ENCODE peak calls at places on chromosome 1, in nine cellular contexts. Y is fibroblast of gingiva; F is CD4-positive, CD25-positive, alpha-beta regulatory T cell; P is uterus; S is germinal center; O is NCI-H2029; B is left lobe of liver; Z is astrocyte of the spinal cord; N is RCC 7860. W is an unnamed sample.

GRCh38 chr1:93631626-93632365 is 49.8 kb downstream of the BCAR3 start:
- DNase-seq in Y (peak; percentile 29), F (no peak), P (no peak), S (no peak), O (no peak), B (no peak), Z (no peak), N (no peak), W (no peak)

GRCh38 chr1:25795955-25796806 is 3.8 kb upstream of the SELENON start:
- DNase-seq in Y (no peak), F (no peak), P (no peak), S (no peak), O (peak; percentile 79), B (no peak), Z (no peak), N (no peak), W (no peak)

GRCh38 chr1:153534933-153535663 is 693 bp downstream of the S100A6 start:
- DNase-seq in Y (peak; percentile 79), F (no peak), P (peak; percentile 81), S (no peak), O (no peak), B (no peak), Z (peak; percentile 34), N (peak; percentile 34), W (no peak)

GRCh38 chr1:156406229-156406628 is 37.2 kb downstream of the RHBG start:
- DNase-seq in Y (no peak), F (no peak), P (no peak), S (no peak), O (no peak), B (no peak), Z (no peak), N (no peak), W (no peak)

GRCh38 chr1:40438391-40439015 is 11.8 kb upstream of the ZFP69B start:
- DNase-seq in Y (peak; percentile 13), F (peak; percentile 33), P (no peak), S (peak; percentile 70), O (peak; percentile 75), B (no peak), Z (peak; percentile 15), N (no peak), W (no peak)

GRCh38 chr1:61082336-61083013 is at the start of gene NFIA:
- DNase-seq in Y (peak; percentile 74), F (no peak), P (peak; percentile 53), S (peak; percentile 29), O (peak; percentile 88), B (peak; percentile 82), Z (peak; percentile 66), N (peak; percentile 49), W (peak; percentile 64)

GRCh38 chr1:235513495-235514366 is 9.5 kb upstream of the B3GALNT2 start:
- DNase-seq in Y (peak; percentile 52), F (peak; percentile 56), P (peak; percentile 37), S (peak; percentile 44), O (peak; percentile 44), B (no peak), Z (peak; percentile 77), N (peak; percentile 57), W (no peak)

GRCh38 chr1:214165850-214166374 is 115.0 kb upstream of the SMYD2 start:
- DNase-seq in Y (no peak), F (no peak), P (no peak), S (no peak), O (no peak), B (no peak), Z (no peak), N (no peak), W (no peak)

GRCh38 chr1:151831256-151831591 is 378 bp downstream of the RORC start:
- DNase-seq in Y (no peak), F (no peak), P (no peak), S (no peak), O (no peak), B (no peak), Z (no peak), N (no peak), W (no peak)

GRCh38 chr1:9291914-9292360 is 757 bp upstream of the SPSB1 start:
- DNase-seq in Y (peak; percentile 45), F (no peak), P (peak; percentile 68), S (no peak), O (no peak), B (peak; percentile 72), Z (peak; percentile 70), N (no peak), W (no peak)

GRCh38 chr1:60727553-60727952 is 354.8 kb upstream of the NFIA start:
- DNase-seq in Y (no peak), F (no peak), P (no peak), S (no peak), O (no peak), B (no peak), Z (no peak), N (no peak), W (no peak)

GRCh38 chr1:15941899-15942660 is 33.8 kb downstream of the ZBTB17 start:
- DNase-seq in Y (no peak), F (no peak), P (no peak), S (no peak), O (no peak), B (peak; percentile 53), Z (no peak), N (no peak), W (no peak)

GRCh38 chr1:22844621-22845020 is 128.0 kb downstream of the LACTBL1 start:
- DNase-seq in Y (no peak), F (no peak), P (no peak), S (no peak), O (no peak), B (no peak), Z (no peak), N (no peak), W (no peak)

GRCh38 chr1:45557422-45557944 is 6.9 kb downstream of the AKR1A1 start:
- DNase-seq in Y (no peak), F (no peak), P (no peak), S (no peak), O (peak; percentile 57), B (peak; percentile 83), Z (no peak), N (no peak), W (no peak)

GRCh38 chr1:184299076-184299790 is 87.6 kb upstream of the C1orf21 start:
- DNase-seq in Y (peak; percentile 73), F (no peak), P (no peak), S (no peak), O (no peak), B (no peak), Z (peak; percentile 91), N (peak; percentile 8), W (no peak)

GRCh38 chr1:21910528-21911204 is 26.4 kb downstream of the HSPG2 start:
- DNase-seq in Y (no peak), F (no peak), P (no peak), S (no peak), O (no peak), B (no peak), Z (no peak), N (no peak), W (no peak)

GRCh38 chr1:155077346-155077745 is 1.3 kb upstream of the EFNA3 start:
- DNase-seq in Y (no peak), F (no peak), P (no peak), S (no peak), O (no peak), B (no peak), Z (no peak), N (no peak), W (no peak)

GRCh38 chr1:56529801-56530200 is 49.6 kb downstream of the PLPP3 start:
- DNase-seq in Y (no peak), F (no peak), P (no peak), S (no peak), O (no peak), B (no peak), Z (no peak), N (no peak), W (no peak)

GRCh38 chr1:156948708-156949107 is 28.3 kb downstream of the LRRC71 start:
- DNase-seq in Y (no peak), F (no peak), P (no peak), S (no peak), O (no peak), B (no peak), Z (no peak), N (no peak), W (no peak)

GRCh38 chr1:86018311-86018923 is 138.2 kb downstream of the COL24A1 start:
- DNase-seq in Y (peak; percentile 10), F (no peak), P (no peak), S (peak; percentile 6), O (no peak), B (no peak), Z (peak; percentile 52), N (peak; percentile 23), W (no peak)

GRCh38 chr1:2347907-2348306 is 43.4 kb downstream of the MORN1 start:
- DNase-seq in Y (no peak), F (no peak), P (no peak), S (no peak), O (no peak), B (no peak), Z (no peak), N (no peak), W (no peak)

GRCh38 chr1:35559317-35559944 is 1.8 kb downstream of the NCDN start:
- DNase-seq in Y (no peak), F (no peak), P (no peak), S (no peak), O (no peak), B (no peak), Z (no peak), N (no peak), W (no peak)

GRCh38 chr1:91741301-91741700 is 144.7 kb downstream of the TGFBR3 start:
- DNase-seq in Y (no peak), F (no peak), P (no peak), S (no peak), O (no peak), B (no peak), Z (peak; percentile 26), N (peak; percentile 9), W (no peak)

GRCh38 chr1:201028473-201028889 is 5.0 kb upstream of the KIF21B start:
- DNase-seq in Y (no peak), F (no peak), P (peak; percentile 67), S (no peak), O (no peak), B (peak; percentile 59), Z (no peak), N (no peak), W (no peak)

GRCh38 chr1:58047265-58047858 is 499.2 kb downstream of the OMA1 start:
- DNase-seq in Y (no peak), F (peak; percentile 2), P (no peak), S (peak; percentile 43), O (no peak), B (no peak), Z (no peak), N (no peak), W (no peak)

GRCh38 chr1:39701092-39701460 is 9.8 kb upstream of the HPCAL4 start:
- DNase-seq in Y (no peak), F (no peak), P (no peak), S (no peak), O (peak; percentile 97), B (peak; percentile 49), Z (peak; percentile 46), N (no peak), W (peak; percentile 100)

GRCh38 chr1:20992327-20993056 is 184.2 kb downstream of the EIF4G3 start:
- DNase-seq in Y (peak; percentile 88), F (no peak), P (no peak), S (no peak), O (no peak), B (no peak), Z (peak; percentile 16), N (no peak), W (no peak)

GRCh38 chr1:222794656-222795474 is 20.0 kb upstream of the DISP1 start:
- DNase-seq in Y (peak; percentile 18), F (no peak), P (no peak), S (no peak), O (no peak), B (peak; percentile 69), Z (no peak), N (no peak), W (no peak)

GRCh38 chr1:199641531-199641930 is 386.0 kb upstream of the NR5A2 start:
- DNase-seq in Y (no peak), F (no peak), P (no peak), S (no peak), O (no peak), B (no peak), Z (no peak), N (no peak), W (no peak)

W was measured in NCI-H510A.